ENCODE peak calls at places on chromosomes 11 and 22, in eight cellular contexts. One of them, this sample, is unnamed.

GRCh38 chr11:73317373-73317772 is 9.3 kb downstream of the ARHGEF17 start:
- DNase-seq in upper lobe of left lung: no peak
- DNase-seq in left cardiac atrium: peak
- DNase-seq in CD4-positive, CD25-positive, alpha-beta regulatory T cell: no peak
- DNase-seq in CD8-positive, alpha-beta memory T cell: no peak
- DNase-seq in stimulated activated CD4-positive, alpha-beta T cell treated with anti-CD3 and anti-CD28 coated beads, Interleukin-12 subunit alpha, Interleukin-12 subunit beta, amount 100 ng/mL, for 4 hours: no peak
- DNase-seq in NCI-H1436: peak
- DNase-seq in psoas muscle: no peak
- DNase-seq in this sample: peak

GRCh38 chr11:280762-281485 is 2.7 kb downstream of the NLRP6 start:
- DNase-seq in CD4-positive, CD25-positive, alpha-beta regulatory T cell: peak
- DNase-seq in CD8-positive, alpha-beta memory T cell: peak
- DNase-seq in psoas muscle: no peak
- DNase-seq in left cardiac atrium: no peak
- DNase-seq in NCI-H1436: no peak
- DNase-seq in upper lobe of left lung: peak
- DNase-seq in stimulated activated CD4-positive, alpha-beta T cell treated with anti-CD3 and anti-CD28 coated beads, Interleukin-12 subunit alpha, Interleukin-12 subunit beta, amount 100 ng/mL, for 4 hours: peak
- DNase-seq in this sample: no peak

GRCh38 chr11:63445720-63446119 is 45.2 kb downstream of the PLAAT5 start:
- DNase-seq in stimulated activated CD4-positive, alpha-beta T cell treated with anti-CD3 and anti-CD28 coated beads, Interleukin-12 subunit alpha, Interleukin-12 subunit beta, amount 100 ng/mL, for 4 hours: no peak
- DNase-seq in upper lobe of left lung: no peak
- DNase-seq in CD4-positive, CD25-positive, alpha-beta regulatory T cell: no peak
- DNase-seq in CD8-positive, alpha-beta memory T cell: no peak
- DNase-seq in NCI-H1436: no peak
- DNase-seq in psoas muscle: no peak
- DNase-seq in left cardiac atrium: no peak
- DNase-seq in this sample: no peak

GRCh38 chr11:106872246-106872645 is 146.0 kb downstream of the GUCY1A2 start:
- DNase-seq in CD8-positive, alpha-beta memory T cell: no peak
- DNase-seq in CD4-positive, CD25-positive, alpha-beta regulatory T cell: no peak
- DNase-seq in upper lobe of left lung: no peak
- DNase-seq in left cardiac atrium: no peak
- DNase-seq in stimulated activated CD4-positive, alpha-beta T cell treated with anti-CD3 and anti-CD28 coated beads, Interleukin-12 subunit alpha, Interleukin-12 subunit beta, amount 100 ng/mL, for 4 hours: no peak
- DNase-seq in psoas muscle: no peak
- DNase-seq in NCI-H1436: no peak
- DNase-seq in this sample: no peak

GRCh38 chr22:39308614-39309363 is 10.6 kb downstream of the RPL3 start:
- DNase-seq in left cardiac atrium: peak
- DNase-seq in psoas muscle: peak
- DNase-seq in stimulated activated CD4-positive, alpha-beta T cell treated with anti-CD3 and anti-CD28 coated beads, Interleukin-12 subunit alpha, Interleukin-12 subunit beta, amount 100 ng/mL, for 4 hours: no peak
- DNase-seq in NCI-H1436: no peak
- DNase-seq in CD8-positive, alpha-beta memory T cell: no peak
- DNase-seq in CD4-positive, CD25-positive, alpha-beta regulatory T cell: no peak
- DNase-seq in upper lobe of left lung: peak
- DNase-seq in this sample: peak

GRCh38 chr11:19511413-19512183 is 201.0 kb upstream of the NAV2 start:
- DNase-seq in left cardiac atrium: peak
- DNase-seq in stimulated activated CD4-positive, alpha-beta T cell treated with anti-CD3 and anti-CD28 coated beads, Interleukin-12 subunit alpha, Interleukin-12 subunit beta, amount 100 ng/mL, for 4 hours: no peak
- DNase-seq in NCI-H1436: no peak
- DNase-seq in upper lobe of left lung: peak
- DNase-seq in CD8-positive, alpha-beta memory T cell: no peak
- DNase-seq in psoas muscle: peak
- DNase-seq in CD4-positive, CD25-positive, alpha-beta regulatory T cell: no peak
- DNase-seq in this sample: peak

GRCh38 chr11:93832780-93833179 is 17.6 kb downstream of the VSTM5 start:
- DNase-seq in NCI-H1436: no peak
- DNase-seq in CD8-positive, alpha-beta memory T cell: no peak
- DNase-seq in CD4-positive, CD25-positive, alpha-beta regulatory T cell: no peak
- DNase-seq in left cardiac atrium: no peak
- DNase-seq in psoas muscle: no peak
- DNase-seq in stimulated activated CD4-positive, alpha-beta T cell treated with anti-CD3 and anti-CD28 coated beads, Interleukin-12 subunit alpha, Interleukin-12 subunit beta, amount 100 ng/mL, for 4 hours: no peak
- DNase-seq in upper lobe of left lung: no peak
- DNase-seq in this sample: no peak

GRCh38 chr22:36331912-36332622 is 55.7 kb downstream of the MYH9 start:
- DNase-seq in stimulated activated CD4-positive, alpha-beta T cell treated with anti-CD3 and anti-CD28 coated beads, Interleukin-12 subunit alpha, Interleukin-12 subunit beta, amount 100 ng/mL, for 4 hours: peak
- DNase-seq in psoas muscle: peak
- DNase-seq in NCI-H1436: no peak
- DNase-seq in upper lobe of left lung: no peak
- DNase-seq in CD8-positive, alpha-beta memory T cell: peak
- DNase-seq in CD4-positive, CD25-positive, alpha-beta regulatory T cell: peak
- DNase-seq in left cardiac atrium: peak
- DNase-seq in this sample: peak

GRCh38 chr11:113351061-113351460 is 36.5 kb upstream of the ANKK1 start:
- DNase-seq in NCI-H1436: no peak
- DNase-seq in CD8-positive, alpha-beta memory T cell: no peak
- DNase-seq in left cardiac atrium: no peak
- DNase-seq in upper lobe of left lung: no peak
- DNase-seq in stimulated activated CD4-positive, alpha-beta T cell treated with anti-CD3 and anti-CD28 coated beads, Interleukin-12 subunit alpha, Interleukin-12 subunit beta, amount 100 ng/mL, for 4 hours: no peak
- DNase-seq in psoas muscle: no peak
- DNase-seq in CD4-positive, CD25-positive, alpha-beta regulatory T cell: no peak
- DNase-seq in this sample: no peak

GRCh38 chr11:47506363-47506762 is 46.6 kb downstream of the CELF1 start:
- DNase-seq in upper lobe of left lung: no peak
- DNase-seq in stimulated activated CD4-positive, alpha-beta T cell treated with anti-CD3 and anti-CD28 coated beads, Interleukin-12 subunit alpha, Interleukin-12 subunit beta, amount 100 ng/mL, for 4 hours: no peak
- DNase-seq in left cardiac atrium: no peak
- DNase-seq in NCI-H1436: no peak
- DNase-seq in CD4-positive, CD25-positive, alpha-beta regulatory T cell: no peak
- DNase-seq in CD8-positive, alpha-beta memory T cell: no peak
- DNase-seq in psoas muscle: no peak
- DNase-seq in this sample: no peak

GRCh38 chr11:11004069-11004468 is 146.2 kb upstream of the ZBED5 start:
- DNase-seq in psoas muscle: no peak
- DNase-seq in NCI-H1436: no peak
- DNase-seq in left cardiac atrium: no peak
- DNase-seq in CD4-positive, CD25-positive, alpha-beta regulatory T cell: no peak
- DNase-seq in stimulated activated CD4-positive, alpha-beta T cell treated with anti-CD3 and anti-CD28 coated beads, Interleukin-12 subunit alpha, Interleukin-12 subunit beta, amount 100 ng/mL, for 4 hours: no peak
- DNase-seq in CD8-positive, alpha-beta memory T cell: no peak
- DNase-seq in upper lobe of left lung: no peak
- DNase-seq in this sample: no peak

GRCh38 chr22:46695346-46696224 is 42.5 kb downstream of the CERK start:
- DNase-seq in left cardiac atrium: no peak
- DNase-seq in upper lobe of left lung: peak
- DNase-seq in NCI-H1436: no peak
- DNase-seq in CD8-positive, alpha-beta memory T cell: no peak
- DNase-seq in CD4-positive, CD25-positive, alpha-beta regulatory T cell: no peak
- DNase-seq in stimulated activated CD4-positive, alpha-beta T cell treated with anti-CD3 and anti-CD28 coated beads, Interleukin-12 subunit alpha, Interleukin-12 subunit beta, amount 100 ng/mL, for 4 hours: no peak
- DNase-seq in psoas muscle: no peak
- DNase-seq in this sample: peak

GRCh38 chr11:35142481-35143207 is 3.7 kb downstream of the CD44 start:
- DNase-seq in psoas muscle: no peak
- DNase-seq in NCI-H1436: no peak
- DNase-seq in upper lobe of left lung: no peak
- DNase-seq in CD4-positive, CD25-positive, alpha-beta regulatory T cell: no peak
- DNase-seq in stimulated activated CD4-positive, alpha-beta T cell treated with anti-CD3 and anti-CD28 coated beads, Interleukin-12 subunit alpha, Interleukin-12 subunit beta, amount 100 ng/mL, for 4 hours: peak
- DNase-seq in CD8-positive, alpha-beta memory T cell: no peak
- DNase-seq in left cardiac atrium: no peak
- DNase-seq in this sample: no peak

GRCh38 chr22:45638834-45639746 is 32.5 kb upstream of the ATXN10 start:
- DNase-seq in CD4-positive, CD25-positive, alpha-beta regulatory T cell: no peak
- DNase-seq in NCI-H1436: no peak
- DNase-seq in upper lobe of left lung: no peak
- DNase-seq in psoas muscle: peak
- DNase-seq in left cardiac atrium: peak
- DNase-seq in stimulated activated CD4-positive, alpha-beta T cell treated with anti-CD3 and anti-CD28 coated beads, Interleukin-12 subunit alpha, Interleukin-12 subunit beta, amount 100 ng/mL, for 4 hours: no peak
- DNase-seq in CD8-positive, alpha-beta memory T cell: no peak
- DNase-seq in this sample: peak

GRCh38 chr22:25410849-25411248 is 153.6 kb upstream of the GRK3 start:
- DNase-seq in CD8-positive, alpha-beta memory T cell: no peak
- DNase-seq in psoas muscle: no peak
- DNase-seq in CD4-positive, CD25-positive, alpha-beta regulatory T cell: no peak
- DNase-seq in left cardiac atrium: no peak
- DNase-seq in stimulated activated CD4-positive, alpha-beta T cell treated with anti-CD3 and anti-CD28 coated beads, Interleukin-12 subunit alpha, Interleukin-12 subunit beta, amount 100 ng/mL, for 4 hours: no peak
- DNase-seq in NCI-H1436: no peak
- DNase-seq in upper lobe of left lung: no peak
- DNase-seq in this sample: no peak

GRCh38 chr11:44946268-44946667 is 4.4 kb downstream of the TP53I11 start:
- DNase-seq in psoas muscle: peak
- DNase-seq in NCI-H1436: no peak
- DNase-seq in upper lobe of left lung: no peak
- DNase-seq in stimulated activated CD4-positive, alpha-beta T cell treated with anti-CD3 and anti-CD28 coated beads, Interleukin-12 subunit alpha, Interleukin-12 subunit beta, amount 100 ng/mL, for 4 hours: no peak
- DNase-seq in CD8-positive, alpha-beta memory T cell: no peak
- DNase-seq in CD4-positive, CD25-positive, alpha-beta regulatory T cell: no peak
- DNase-seq in left cardiac atrium: peak
- DNase-seq in this sample: peak

GRCh38 chr22:45863981-45864751 is 112.8 kb downstream of the WNT7B start:
- DNase-seq in NCI-H1436: peak
- DNase-seq in psoas muscle: peak
- DNase-seq in left cardiac atrium: peak
- DNase-seq in upper lobe of left lung: peak
- DNase-seq in stimulated activated CD4-positive, alpha-beta T cell treated with anti-CD3 and anti-CD28 coated beads, Interleukin-12 subunit alpha, Interleukin-12 subunit beta, amount 100 ng/mL, for 4 hours: peak
- DNase-seq in CD8-positive, alpha-beta memory T cell: peak
- DNase-seq in CD4-positive, CD25-positive, alpha-beta regulatory T cell: peak
- DNase-seq in this sample: peak

GRCh38 chr11:132056689-132057088 is 686.3 kb downstream of the NTM start:
- DNase-seq in CD8-positive, alpha-beta memory T cell: no peak
- DNase-seq in upper lobe of left lung: no peak
- DNase-seq in psoas muscle: no peak
- DNase-seq in stimulated activated CD4-positive, alpha-beta T cell treated with anti-CD3 and anti-CD28 coated beads, Interleukin-12 subunit alpha, Interleukin-12 subunit beta, amount 100 ng/mL, for 4 hours: no peak
- DNase-seq in CD4-positive, CD25-positive, alpha-beta regulatory T cell: no peak
- DNase-seq in left cardiac atrium: no peak
- DNase-seq in NCI-H1436: no peak
- DNase-seq in this sample: no peak

GRCh38 chr22:49235463-49236300 is 592.0 kb downstream of the BRD1 start:
- DNase-seq in CD4-positive, CD25-positive, alpha-beta regulatory T cell: no peak
- DNase-seq in left cardiac atrium: no peak
- DNase-seq in NCI-H1436: peak
- DNase-seq in upper lobe of left lung: no peak
- DNase-seq in psoas muscle: no peak
- DNase-seq in stimulated activated CD4-positive, alpha-beta T cell treated with anti-CD3 and anti-CD28 coated beads, Interleukin-12 subunit alpha, Interleukin-12 subunit beta, amount 100 ng/mL, for 4 hours: no peak
- DNase-seq in CD8-positive, alpha-beta memory T cell: no peak
- DNase-seq in this sample: no peak

GRCh38 chr11:102046841-102047240 is 396 bp upstream of the CFAP300 start:
- DNase-seq in left cardiac atrium: no peak
- DNase-seq in psoas muscle: no peak
- DNase-seq in CD8-positive, alpha-beta memory T cell: no peak
- DNase-seq in NCI-H1436: no peak
- DNase-seq in CD4-positive, CD25-positive, alpha-beta regulatory T cell: no peak
- DNase-seq in stimulated activated CD4-positive, alpha-beta T cell treated with anti-CD3 and anti-CD28 coated beads, Interleukin-12 subunit alpha, Interleukin-12 subunit beta, amount 100 ng/mL, for 4 hours: no peak
- DNase-seq in upper lobe of left lung: no peak
- DNase-seq in this sample: no peak

GRCh38 chr11:60985991-60986915 is 14.8 kb downstream of the CD6 start:
- DNase-seq in upper lobe of left lung: no peak
- DNase-seq in stimulated activated CD4-positive, alpha-beta T cell treated with anti-CD3 and anti-CD28 coated beads, Interleukin-12 subunit alpha, Interleukin-12 subunit beta, amount 100 ng/mL, for 4 hours: peak
- DNase-seq in CD4-positive, CD25-positive, alpha-beta regulatory T cell: peak
- DNase-seq in left cardiac atrium: no peak
- DNase-seq in psoas muscle: no peak
- DNase-seq in CD8-positive, alpha-beta memory T cell: peak
- DNase-seq in NCI-H1436: no peak
- DNase-seq in this sample: no peak

GRCh38 chr11:64724863-64725535 is 2.0 kb upstream of the NRXN2 start:
- DNase-seq in NCI-H1436: no peak
- DNase-seq in CD4-positive, CD25-positive, alpha-beta regulatory T cell: no peak
- DNase-seq in left cardiac atrium: no peak
- DNase-seq in upper lobe of left lung: no peak
- DNase-seq in stimulated activated CD4-positive, alpha-beta T cell treated with anti-CD3 and anti-CD28 coated beads, Interleukin-12 subunit alpha, Interleukin-12 subunit beta, amount 100 ng/mL, for 4 hours: no peak
- DNase-seq in psoas muscle: no peak
- DNase-seq in CD8-positive, alpha-beta memory T cell: no peak
- DNase-seq in this sample: no peak

GRCh38 chr11:60831501-60832079 is 10.3 kb upstream of the CCDC86 start:
- DNase-seq in upper lobe of left lung: no peak
- DNase-seq in CD4-positive, CD25-positive, alpha-beta regulatory T cell: no peak
- DNase-seq in NCI-H1436: peak
- DNase-seq in CD8-positive, alpha-beta memory T cell: no peak
- DNase-seq in left cardiac atrium: no peak
- DNase-seq in stimulated activated CD4-positive, alpha-beta T cell treated with anti-CD3 and anti-CD28 coated beads, Interleukin-12 subunit alpha, Interleukin-12 subunit beta, amount 100 ng/mL, for 4 hours: no peak
- DNase-seq in psoas muscle: no peak
- DNase-seq in this sample: no peak

GRCh38 chr22:26474687-26475086 is 8.9 kb downstream of the HPS4 start:
- DNase-seq in NCI-H1436: no peak
- DNase-seq in stimulated activated CD4-positive, alpha-beta T cell treated with anti-CD3 and anti-CD28 coated beads, Interleukin-12 subunit alpha, Interleukin-12 subunit beta, amount 100 ng/mL, for 4 hours: no peak
- DNase-seq in upper lobe of left lung: no peak
- DNase-seq in CD4-positive, CD25-positive, alpha-beta regulatory T cell: no peak
- DNase-seq in CD8-positive, alpha-beta memory T cell: no peak
- DNase-seq in psoas muscle: no peak
- DNase-seq in left cardiac atrium: no peak
- DNase-seq in this sample: no peak

GRCh38 chr22:23522642-23523251 is 57.3 kb downstream of the IGLL1 start:
- DNase-seq in NCI-H1436: peak
- DNase-seq in left cardiac atrium: no peak
- DNase-seq in CD8-positive, alpha-beta memory T cell: no peak
- DNase-seq in upper lobe of left lung: peak
- DNase-seq in CD4-positive, CD25-positive, alpha-beta regulatory T cell: no peak
- DNase-seq in psoas muscle: no peak
- DNase-seq in stimulated activated CD4-positive, alpha-beta T cell treated with anti-CD3 and anti-CD28 coated beads, Interleukin-12 subunit alpha, Interleukin-12 subunit beta, amount 100 ng/mL, for 4 hours: no peak
- DNase-seq in this sample: peak

GRCh38 chr11:47152953-47153950 is 23.4 kb downstream of the ARFGAP2 start:
- DNase-seq in stimulated activated CD4-positive, alpha-beta T cell treated with anti-CD3 and anti-CD28 coated beads, Interleukin-12 subunit alpha, Interleukin-12 subunit beta, amount 100 ng/mL, for 4 hours: peak
- DNase-seq in CD8-positive, alpha-beta memory T cell: peak
- DNase-seq in NCI-H1436: peak
- DNase-seq in left cardiac atrium: peak
- DNase-seq in psoas muscle: peak
- DNase-seq in upper lobe of left lung: peak
- DNase-seq in CD4-positive, CD25-positive, alpha-beta regulatory T cell: peak
- DNase-seq in this sample: peak

GRCh38 chr11:69531717-69532088 is 50.2 kb downstream of the LINC01488 start:
- DNase-seq in stimulated activated CD4-positive, alpha-beta T cell treated with anti-CD3 and anti-CD28 coated beads, Interleukin-12 subunit alpha, Interleukin-12 subunit beta, amount 100 ng/mL, for 4 hours: no peak
- DNase-seq in psoas muscle: no peak
- DNase-seq in CD8-positive, alpha-beta memory T cell: no peak
- DNase-seq in CD4-positive, CD25-positive, alpha-beta regulatory T cell: no peak
- DNase-seq in NCI-H1436: no peak
- DNase-seq in left cardiac atrium: peak
- DNase-seq in upper lobe of left lung: no peak
- DNase-seq in this sample: no peak

This sample was measured in right cardiac atrium.